ENCODE peak calls at places on chromosomes 13 and 19, in four cellular contexts. F, U, C and T are unnamed samples. For H3K4me1, the result is how much of the 10 kb centered on the place peaks cover.

GRCh38 chr19:52622261-52622660 is 15.9 kb downstream of the ZNF83 start:
- DNase-seq in F (no peak), U (no peak), C (no peak), T (no peak)

GRCh38 chr13:51333826-51334225 is 5.7 kb upstream of the SERPINE3 start:
- DNase-seq in F (no peak), U (no peak), C (no peak), T (no peak)

GRCh38 chr13:33637978-33638743 is 179.8 kb upstream of the RFC3 start:
- DNase-seq in F (no peak), U (no peak), C (no peak), T (no peak)

GRCh38 chr19:32230441-32230840 is 115.0 kb upstream of the ZNF507 start:
- DNase-seq in F (no peak), U (no peak), C (no peak), T (no peak)

GRCh38 chr19:38686530-38686888 is 39.1 kb downstream of the ACTN4 start:
- DNase-seq in F (peak), U (no peak), C (no peak), T (no peak)

GRCh38 chr19:4474504-4475136 is 2.5 kb downstream of the HDGFL2 start:
- DNase-seq in F (peak), U (no peak), C (no peak), T (no peak)

GRCh38 chr13:107117327-107118012 is 549.5 kb upstream of the ARGLU1 start:
- DNase-seq in F (no peak), U (peak), C (no peak), T (no peak)

GRCh38 chr19:23305555-23305954 is 55.4 kb upstream of the ZNF724 start:
- DNase-seq in F (no peak), U (no peak), C (no peak), T (no peak)

GRCh38 chr13:113605461-113605860 is 20.9 kb downstream of the TFDP1 start:
- DNase-seq in F (no peak), U (no peak), C (no peak), T (no peak)

GRCh38 chr13:108947551-108948030 is 318.2 kb downstream of the MYO16 start:
- DNase-seq in F (no peak), U (no peak), C (no peak), T (no peak)

GRCh38 chr13:109162248-109163051 is 533.0 kb downstream of the MYO16 start:
- DNase-seq in F (no peak), U (no peak), C (no peak), T (no peak)

GRCh38 chr13:42780044-42780443 is 1.3 kb upstream of the FAM216B start:
- DNase-seq in F (no peak), U (no peak), C (no peak), T (no peak)

GRCh38 chr19:6576869-6577281 is 14.1 kb downstream of the CD70 start:
- DNase-seq in F (peak), U (no peak), C (no peak), T (no peak)
- H3K4me1 ChIP-seq in F (under half), U (under half), C (under half), T (under half)

DNA sequence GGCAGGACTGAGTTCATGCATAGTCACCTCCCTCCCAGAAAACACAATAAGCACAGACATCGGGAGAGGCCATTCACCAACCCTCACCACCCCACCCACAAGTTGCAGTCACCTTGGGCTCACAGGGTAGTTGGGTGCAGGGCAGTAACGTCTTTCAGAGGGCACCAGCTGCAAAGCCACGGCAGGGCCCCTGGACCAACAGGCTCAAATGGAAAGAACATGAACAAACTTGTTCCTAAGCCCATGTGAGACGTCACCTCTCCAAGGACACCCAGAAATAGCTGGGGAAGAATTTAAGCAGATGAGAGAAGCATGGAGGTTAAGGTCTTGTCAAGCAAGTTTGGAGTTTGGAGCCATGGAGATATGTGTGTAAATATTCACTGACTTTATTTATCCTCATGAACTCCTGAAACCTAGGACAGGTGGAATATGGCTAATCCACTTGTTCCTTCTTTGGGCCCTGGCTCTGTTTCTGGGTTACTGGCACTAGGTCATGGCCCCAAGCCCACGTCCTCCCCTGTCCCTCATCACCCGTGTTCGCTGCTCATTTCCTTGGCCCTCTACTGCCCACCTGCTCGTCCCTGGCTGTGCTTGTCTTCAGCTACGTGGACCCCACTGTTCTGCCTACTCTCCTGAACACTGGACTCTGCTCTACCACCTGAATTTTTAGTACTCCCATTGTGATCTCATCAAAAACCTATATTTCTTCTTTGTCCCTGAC is 40.4 kb downstream of the SACS start:
- DNase-seq in F (no peak), U (no peak), C (no peak), T (no peak)
- TF ChIP-seq TCF7L2 in F (no peak), U (no peak), C (no peak), T (no peak)

GRCh38 chr19:53894736-53895135 is 12.7 kb downstream of the PRKCG start:
- DNase-seq in F (no peak), U (no peak), C (no peak), T (no peak)
- H3K27ac ChIP-seq in F (no peak), U (no peak), C (no peak), T (no peak)

GRCh38 chr13:99384468-99384867 is 77.3 kb upstream of the GPR183 start:
- DNase-seq in F (no peak), U (no peak), C (no peak), T (no peak)
- H3K4me1 ChIP-seq in F (under half), U (under half), C (under half), T (under half)

GRCh38 chr13:24071423-24072075 is 89.0 kb upstream of the SPATA13 start:
- DNase-seq in F (no peak), U (no peak), C (no peak), T (no peak)
- TF ChIP-seq TCF7L2 in F (no peak), U (no peak), C (no peak), T (no peak)